ENCODE peak calls at places on chromosomes 6 and 20, in four cellular contexts. One of them, this sample, is unnamed.

GRCh38 chr6:47126647-47127339 is 84.7 kb upstream of the ADGRF1 start:
- DNase-seq in HCT116: no peak
- DNase-seq in prostate gland: no peak
- DNase-seq in GM12891: no peak
- DNase-seq in this sample: no peak

GRCh38 chr6:73231986-73232391 is 6.7 kb upstream of the KHDC1L start:
- DNase-seq in HCT116: no peak
- DNase-seq in prostate gland: no peak
- DNase-seq in GM12891: no peak
- DNase-seq in this sample: no peak

GRCh38 chr6:32415521-32416019 is 8.6 kb upstream of the BTNL2 start:
- DNase-seq in HCT116: peak
- DNase-seq in prostate gland: peak
- DNase-seq in GM12891: peak
- DNase-seq in this sample: no peak

GRCh38 chr6:142896732-142897131 is 48.2 kb downstream of the HIVEP2 start:
- DNase-seq in HCT116: no peak
- DNase-seq in prostate gland: no peak
- DNase-seq in GM12891: no peak
- DNase-seq in this sample: no peak

GRCh38 chr20:50582591-50583234 is 72.5 kb downstream of the PTPN1 start:
- DNase-seq in HCT116: no peak
- DNase-seq in prostate gland: no peak
- DNase-seq in GM12891: no peak
- DNase-seq in this sample: no peak

GRCh38 chr6:114747995-114748625 is 405.3 kb upstream of the HS3ST5 start:
- DNase-seq in HCT116: peak
- DNase-seq in prostate gland: no peak
- DNase-seq in GM12891: peak
- DNase-seq in this sample: no peak

GRCh38 chr20:19304389-19304788 is 91.9 kb downstream of the SLC24A3 start:
- DNase-seq in HCT116: no peak
- DNase-seq in prostate gland: no peak
- DNase-seq in GM12891: no peak
- DNase-seq in this sample: no peak

GRCh38 chr6:69915346-69915745 is 49.0 kb downstream of the COL19A1 start:
- DNase-seq in HCT116: no peak
- DNase-seq in prostate gland: no peak
- DNase-seq in GM12891: no peak
- DNase-seq in this sample: no peak

GRCh38 chr6:109058620-109059019 is 36.0 kb downstream of the SESN1 start:
- DNase-seq in HCT116: no peak
- DNase-seq in prostate gland: no peak
- DNase-seq in GM12891: no peak
- DNase-seq in this sample: no peak

GRCh38 chr20:61159940-61160688 is 91.9 kb upstream of the CDH4 start:
- DNase-seq in HCT116: no peak
- DNase-seq in prostate gland: no peak
- DNase-seq in GM12891: no peak
- DNase-seq in this sample: no peak

GRCh38 chr20:64109831-64110391 is 2.5 kb upstream of the NPBWR2 start:
- DNase-seq in HCT116: no peak
- DNase-seq in prostate gland: no peak
- DNase-seq in GM12891: no peak
- DNase-seq in this sample: no peak

GRCh38 chr6:133198725-133199124 is 42.4 kb upstream of the EYA4 start:
- DNase-seq in HCT116: peak
- DNase-seq in prostate gland: no peak
- DNase-seq in GM12891: no peak
- DNase-seq in this sample: no peak

GRCh38 chr20:49345538-49345937 is 67.7 kb upstream of the ZNFX1 start:
- DNase-seq in HCT116: no peak
- DNase-seq in prostate gland: peak
- DNase-seq in GM12891: no peak
- DNase-seq in this sample: no peak
- TF ChIP-seq POLR2AphosphoS5 in HCT116: no peak
- TF ChIP-seq POLR2AphosphoS5 in prostate gland: no peak
- TF ChIP-seq POLR2AphosphoS5 in GM12891: no peak
- TF ChIP-seq POLR2AphosphoS5 in this sample: no peak

GRCh38 chr6:111689419-111689818 is 83.7 kb upstream of the TRAF3IP2 start:
- DNase-seq in HCT116: no peak
- DNase-seq in prostate gland: no peak
- DNase-seq in GM12891: no peak
- DNase-seq in this sample: no peak

GRCh38 chr6:111689946-111690345 is 84.3 kb upstream of the TRAF3IP2 start:
- DNase-seq in HCT116: no peak
- DNase-seq in prostate gland: no peak
- DNase-seq in GM12891: no peak
- DNase-seq in this sample: peak

GRCh38 chr6:111686249-111686997 is 80.7 kb upstream of the TRAF3IP2 start:
- DNase-seq in HCT116: no peak
- DNase-seq in prostate gland: no peak
- DNase-seq in GM12891: no peak
- DNase-seq in this sample: no peak

GRCh38 chr6:111685506-111685905 is 79.8 kb upstream of the TRAF3IP2 start:
- DNase-seq in HCT116: no peak
- DNase-seq in prostate gland: no peak
- DNase-seq in GM12891: no peak
- DNase-seq in this sample: peak

GRCh38 chr6:111687652-111688051 is 82.0 kb upstream of the TRAF3IP2 start:
- DNase-seq in HCT116: no peak
- DNase-seq in prostate gland: no peak
- DNase-seq in GM12891: no peak
- DNase-seq in this sample: no peak
- TF ChIP-seq POLR2AphosphoS5 in HCT116: no peak
- TF ChIP-seq POLR2AphosphoS5 in prostate gland: no peak
- TF ChIP-seq POLR2AphosphoS5 in GM12891: no peak
- TF ChIP-seq POLR2AphosphoS5 in this sample: no peak

GRCh38 chr6:51866001-51866400 is 221.4 kb downstream of the PKHD1 start:
- DNase-seq in HCT116: no peak
- DNase-seq in prostate gland: no peak
- DNase-seq in GM12891: no peak
- DNase-seq in this sample: no peak

GRCh38 chr6:51865176-51865575 is 222.2 kb downstream of the PKHD1 start:
- DNase-seq in HCT116: no peak
- DNase-seq in prostate gland: no peak
- DNase-seq in GM12891: no peak
- DNase-seq in this sample: no peak

GRCh38 chr6:51868591-51869355 is 218.6 kb downstream of the PKHD1 start:
- DNase-seq in HCT116: no peak
- DNase-seq in prostate gland: no peak
- DNase-seq in GM12891: no peak
- DNase-seq in this sample: no peak

GRCh38 chr6:51866867-51867266 is 220.5 kb downstream of the PKHD1 start:
- DNase-seq in HCT116: no peak
- DNase-seq in prostate gland: no peak
- DNase-seq in GM12891: no peak
- DNase-seq in this sample: no peak
- TF ChIP-seq POLR2AphosphoS5 in HCT116: no peak
- TF ChIP-seq POLR2AphosphoS5 in prostate gland: no peak
- TF ChIP-seq POLR2AphosphoS5 in GM12891: no peak
- TF ChIP-seq POLR2AphosphoS5 in this sample: no peak

GRCh38 chr20:2871111-2871465 is 2.2 kb upstream of the PTPRA start:
- DNase-seq in HCT116: no peak
- DNase-seq in prostate gland: no peak
- DNase-seq in GM12891: no peak
- DNase-seq in this sample: no peak

GRCh38 chr20:2873747-2874041 is 413 bp downstream of the PTPRA start:
- DNase-seq in HCT116: no peak
- DNase-seq in prostate gland: peak
- DNase-seq in GM12891: peak
- DNase-seq in this sample: no peak

GRCh38 chr20:2871555-2872303 is 1.6 kb upstream of the PTPRA start:
- DNase-seq in HCT116: no peak
- DNase-seq in prostate gland: no peak
- DNase-seq in GM12891: no peak
- DNase-seq in this sample: no peak

GRCh38 chr20:2873010-2873746 is at the start of gene PTPRA:
- DNase-seq in HCT116: peak
- DNase-seq in prostate gland: peak
- DNase-seq in GM12891: peak
- DNase-seq in this sample: peak

GRCh38 chr20:2872304-2873009 is 824 bp upstream of the PTPRA start:
- DNase-seq in HCT116: no peak
- DNase-seq in prostate gland: peak
- DNase-seq in GM12891: peak
- DNase-seq in this sample: no peak
- TF ChIP-seq POLR2AphosphoS5 in HCT116: no peak
- TF ChIP-seq POLR2AphosphoS5 in prostate gland: no peak
- TF ChIP-seq POLR2AphosphoS5 in GM12891: no peak
- TF ChIP-seq POLR2AphosphoS5 in this sample: no peak

DNA sequence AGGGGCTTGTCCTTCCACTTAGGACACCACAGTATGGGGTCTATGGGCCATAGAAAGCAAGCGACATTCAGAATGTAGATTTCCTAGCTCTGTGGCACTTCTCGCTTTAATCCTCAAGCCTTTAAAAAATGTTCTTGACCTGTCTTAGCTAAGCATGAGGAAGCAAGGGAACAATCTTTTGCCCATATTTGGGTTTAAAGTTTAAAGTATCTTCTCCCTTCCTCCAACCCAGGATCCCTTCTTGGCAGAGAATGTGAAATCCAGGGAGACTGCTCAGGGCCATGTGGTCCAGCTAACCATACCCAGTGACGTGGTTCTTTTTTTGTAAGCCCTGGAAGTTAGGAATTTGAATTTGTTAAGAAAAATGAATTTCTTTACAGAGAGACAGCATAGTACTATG is 289.9 kb downstream of the BTBD9 start:
- DNase-seq in HCT116: no peak
- DNase-seq in prostate gland: no peak
- DNase-seq in GM12891: no peak
- DNase-seq in this sample: no peak
- TF ChIP-seq POLR2AphosphoS5 in HCT116: no peak
- TF ChIP-seq POLR2AphosphoS5 in prostate gland: no peak
- TF ChIP-seq POLR2AphosphoS5 in GM12891: no peak
- TF ChIP-seq POLR2AphosphoS5 in this sample: no peak